ENCODE peak calls at places on chromosomes 11 and 22, in six cellular contexts. One of them, this sample, is unnamed.

GRCh38 chr22:45511847-45512261 is 9.2 kb downstream of the FBLN1 start:
- DNase-seq in body of pancreas: peak
- DNase-seq in A549: no peak
- DNase-seq in astrocyte of the spinal cord: peak
- DNase-seq in HFFc6: peak
- DNase-seq in adrenal gland: peak
- DNase-seq in this sample: no peak

GRCh38 chr11:1520987-1521349 is 34.4 kb upstream of the MOB2 start:
- DNase-seq in body of pancreas: no peak
- DNase-seq in A549: no peak
- DNase-seq in astrocyte of the spinal cord: no peak
- DNase-seq in HFFc6: no peak
- DNase-seq in adrenal gland: no peak
- DNase-seq in this sample: no peak

GRCh38 chr11:2122222-2122906 is 16.8 kb downstream of the IGF2 start:
- DNase-seq in body of pancreas: no peak
- DNase-seq in A549: no peak
- DNase-seq in astrocyte of the spinal cord: peak
- DNase-seq in HFFc6: peak
- DNase-seq in adrenal gland: no peak
- DNase-seq in this sample: no peak

GRCh38 chr22:44191036-44191454 is 10.3 kb downstream of the PARVG start:
- DNase-seq in body of pancreas: no peak
- DNase-seq in A549: no peak
- DNase-seq in astrocyte of the spinal cord: no peak
- DNase-seq in HFFc6: no peak
- DNase-seq in adrenal gland: no peak
- DNase-seq in this sample: no peak

GRCh38 chr11:40445391-40445790 is 1014.1 kb downstream of the LRRC4C start:
- DNase-seq in body of pancreas: no peak
- DNase-seq in A549: peak
- DNase-seq in astrocyte of the spinal cord: no peak
- DNase-seq in HFFc6: peak
- DNase-seq in adrenal gland: no peak
- DNase-seq in this sample: no peak

GRCh38 chr22:41620646-41621098 is at the start of gene DESI1:
- DNase-seq in body of pancreas: peak
- DNase-seq in A549: peak
- DNase-seq in astrocyte of the spinal cord: peak
- DNase-seq in HFFc6: no peak
- DNase-seq in adrenal gland: no peak
- DNase-seq in this sample: no peak

GRCh38 chr11:31509017-31509411 is 408 bp downstream of the IMMP1L start:
- DNase-seq in body of pancreas: no peak
- DNase-seq in A549: no peak
- DNase-seq in astrocyte of the spinal cord: no peak
- DNase-seq in HFFc6: no peak
- DNase-seq in adrenal gland: no peak
- DNase-seq in this sample: no peak

GRCh38 chr11:124716596-124716995 is 23.1 kb upstream of the NRGN start:
- DNase-seq in body of pancreas: no peak
- DNase-seq in A549: no peak
- DNase-seq in astrocyte of the spinal cord: peak
- DNase-seq in HFFc6: no peak
- DNase-seq in adrenal gland: no peak
- DNase-seq in this sample: no peak

GRCh38 chr11:120398184-120398583 is 62.0 kb downstream of the ARHGEF12 start:
- DNase-seq in body of pancreas: no peak
- DNase-seq in A549: no peak
- DNase-seq in astrocyte of the spinal cord: no peak
- DNase-seq in HFFc6: no peak
- DNase-seq in adrenal gland: no peak
- DNase-seq in this sample: no peak

GRCh38 chr22:32661737-32662586 is 139.5 kb upstream of the TIMP3 start:
- DNase-seq in body of pancreas: no peak
- DNase-seq in A549: no peak
- DNase-seq in astrocyte of the spinal cord: peak
- DNase-seq in HFFc6: peak
- DNase-seq in adrenal gland: no peak
- DNase-seq in this sample: no peak

GRCh38 chr22:32655068-32655467 is 146.4 kb upstream of the TIMP3 start:
- DNase-seq in body of pancreas: no peak
- DNase-seq in A549: no peak
- DNase-seq in astrocyte of the spinal cord: no peak
- DNase-seq in HFFc6: no peak
- DNase-seq in adrenal gland: no peak
- DNase-seq in this sample: no peak

GRCh38 chr22:32661296-32661695 is 140.2 kb upstream of the TIMP3 start:
- DNase-seq in body of pancreas: no peak
- DNase-seq in A549: no peak
- DNase-seq in astrocyte of the spinal cord: peak
- DNase-seq in HFFc6: peak
- DNase-seq in adrenal gland: no peak
- DNase-seq in this sample: no peak

GRCh38 chr22:32662587-32662915 is 139.0 kb upstream of the TIMP3 start:
- DNase-seq in body of pancreas: no peak
- DNase-seq in A549: no peak
- DNase-seq in astrocyte of the spinal cord: no peak
- DNase-seq in HFFc6: no peak
- DNase-seq in adrenal gland: no peak
- DNase-seq in this sample: no peak

DNA sequence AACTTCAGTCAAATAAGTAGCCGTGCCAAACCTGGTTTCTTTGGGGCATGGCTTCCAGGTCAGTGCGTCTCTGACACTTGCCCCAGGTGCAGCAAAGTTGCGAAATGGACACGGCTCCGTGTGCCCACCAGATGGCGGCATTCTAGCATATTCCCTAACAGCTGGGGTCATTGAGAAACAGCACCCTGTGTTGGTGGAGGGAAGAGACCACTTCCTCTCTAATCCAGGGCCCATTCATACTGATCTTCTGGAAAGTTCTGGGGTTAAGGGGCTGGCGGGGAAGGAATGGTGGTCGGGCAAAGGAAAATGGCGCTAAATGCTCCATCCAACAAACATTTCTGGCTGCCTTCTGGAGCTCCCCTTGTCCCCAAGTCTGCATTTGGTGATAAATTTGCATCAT is 141.2 kb upstream of the TIMP3 start:
- DNase-seq in body of pancreas: peak
- DNase-seq in A549: peak
- DNase-seq in astrocyte of the spinal cord: peak
- DNase-seq in HFFc6: peak
- DNase-seq in adrenal gland: peak
- DNase-seq in this sample: peak
- TF ChIP-seq CTCF in body of pancreas: peak
- TF ChIP-seq CTCF in A549: peak
- TF ChIP-seq CTCF in astrocyte of the spinal cord: peak
- TF ChIP-seq CTCF in HFFc6: peak
- TF ChIP-seq CTCF in adrenal gland: peak
- TF ChIP-seq CTCF in this sample: peak

GRCh38 chr11:114277637-114278341 is 18.4 kb upstream of the NNMT start:
- DNase-seq in body of pancreas: no peak
- DNase-seq in A549: no peak
- DNase-seq in astrocyte of the spinal cord: no peak
- DNase-seq in HFFc6: no peak
- DNase-seq in adrenal gland: no peak
- DNase-seq in this sample: no peak
- TF ChIP-seq CTCF in body of pancreas: no peak
- TF ChIP-seq CTCF in A549: no peak
- TF ChIP-seq CTCF in astrocyte of the spinal cord: no peak
- TF ChIP-seq CTCF in HFFc6: no peak
- TF ChIP-seq CTCF in adrenal gland: no peak
- TF ChIP-seq CTCF in this sample: no peak

GRCh38 chr11:117618956-117619355 is 178.1 kb downstream of the DSCAML1 start:
- DNase-seq in body of pancreas: no peak
- DNase-seq in A549: no peak
- DNase-seq in astrocyte of the spinal cord: no peak
- DNase-seq in HFFc6: no peak
- DNase-seq in adrenal gland: no peak
- DNase-seq in this sample: no peak
- TF ChIP-seq CTCF in body of pancreas: no peak
- TF ChIP-seq CTCF in A549: no peak
- TF ChIP-seq CTCF in astrocyte of the spinal cord: no peak
- TF ChIP-seq CTCF in HFFc6: no peak
- TF ChIP-seq CTCF in adrenal gland: no peak
- TF ChIP-seq CTCF in this sample: no peak

DNA sequence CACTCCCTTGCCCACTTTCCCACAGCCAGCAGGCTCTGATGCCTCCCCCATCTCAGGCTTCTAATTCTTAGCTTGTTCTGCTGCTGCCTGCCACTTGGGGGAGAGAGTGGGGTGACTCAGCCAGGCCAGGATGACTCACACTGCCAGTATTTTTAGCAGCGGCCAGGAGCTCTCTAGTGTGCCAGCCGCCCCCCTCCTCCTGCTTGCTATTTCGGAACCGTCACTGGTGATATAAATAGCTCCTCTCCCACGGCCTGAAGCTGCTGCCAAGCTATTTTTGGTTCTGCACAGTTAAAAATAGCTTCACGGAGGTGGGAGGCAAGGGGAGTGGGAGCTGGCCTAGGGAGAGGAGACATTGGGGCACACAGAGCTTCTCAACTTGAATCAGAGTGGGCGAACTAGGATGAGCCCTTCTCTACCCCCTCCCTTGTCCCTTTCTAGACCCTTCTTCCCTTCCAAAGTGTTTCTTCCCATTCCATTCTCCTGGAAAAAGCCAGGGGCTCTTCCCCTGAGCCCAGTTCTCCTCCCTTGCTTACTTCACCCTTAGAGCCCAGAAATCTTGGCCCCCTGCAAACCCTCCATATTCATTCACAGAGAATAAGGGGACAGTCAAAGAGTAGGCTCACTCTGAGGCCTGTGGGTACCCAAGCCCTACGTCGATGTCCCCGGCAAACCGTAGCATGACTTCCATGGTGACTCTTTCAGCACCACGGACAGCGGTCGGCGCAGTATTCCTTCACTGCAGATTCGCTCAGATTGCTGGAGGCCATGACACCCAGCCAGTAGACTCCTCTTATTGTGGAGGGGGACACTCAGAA is 2.5 kb upstream of the NPAS4 start:
- DNase-seq in body of pancreas: peak
- DNase-seq in A549: peak
- DNase-seq in astrocyte of the spinal cord: peak
- DNase-seq in HFFc6: peak
- DNase-seq in adrenal gland: peak
- DNase-seq in this sample: peak
- TF ChIP-seq CTCF in body of pancreas: no peak
- TF ChIP-seq CTCF in A549: peak
- TF ChIP-seq CTCF in astrocyte of the spinal cord: peak
- TF ChIP-seq CTCF in HFFc6: peak
- TF ChIP-seq CTCF in adrenal gland: no peak
- TF ChIP-seq CTCF in this sample: no peak

DNA sequence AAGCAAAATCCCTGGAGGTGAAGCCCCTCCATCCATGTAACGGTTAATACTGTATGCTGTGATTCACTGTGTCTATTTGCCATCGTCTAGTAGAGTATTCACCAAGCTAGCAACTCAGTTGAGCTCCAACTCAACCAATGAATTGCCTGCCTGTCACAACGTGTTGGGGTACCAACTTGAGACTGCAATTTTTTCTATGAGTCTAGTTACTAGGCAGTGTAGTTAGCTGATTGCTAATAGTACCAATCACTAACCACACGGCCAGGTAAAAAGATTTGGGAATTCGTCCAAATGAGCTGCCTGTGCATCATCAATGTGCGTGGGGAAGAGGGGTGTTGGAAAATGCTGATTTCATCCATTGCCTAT is 1.0 kb upstream of the BTG4 start:
- DNase-seq in body of pancreas: no peak
- DNase-seq in A549: no peak
- DNase-seq in astrocyte of the spinal cord: no peak
- DNase-seq in HFFc6: no peak
- DNase-seq in adrenal gland: no peak
- DNase-seq in this sample: no peak
- TF ChIP-seq CTCF in body of pancreas: no peak
- TF ChIP-seq CTCF in A549: no peak
- TF ChIP-seq CTCF in astrocyte of the spinal cord: no peak
- TF ChIP-seq CTCF in HFFc6: no peak
- TF ChIP-seq CTCF in adrenal gland: no peak
- TF ChIP-seq CTCF in this sample: no peak

GRCh38 chr11:14183973-14184372 is 175.0 kb downstream of the RRAS2 start:
- DNase-seq in body of pancreas: no peak
- DNase-seq in A549: no peak
- DNase-seq in astrocyte of the spinal cord: no peak
- DNase-seq in HFFc6: no peak
- DNase-seq in adrenal gland: no peak
- DNase-seq in this sample: no peak
- TF ChIP-seq CTCF in body of pancreas: no peak
- TF ChIP-seq CTCF in A549: no peak
- TF ChIP-seq CTCF in astrocyte of the spinal cord: no peak
- TF ChIP-seq CTCF in HFFc6: no peak
- TF ChIP-seq CTCF in adrenal gland: no peak
- TF ChIP-seq CTCF in this sample: no peak

GRCh38 chr11:64225608-64226506 is at the start of the genes NUDT22 and TRPT1:
- DNase-seq in body of pancreas: peak
- DNase-seq in A549: peak
- DNase-seq in astrocyte of the spinal cord: peak
- DNase-seq in HFFc6: peak
- DNase-seq in adrenal gland: peak
- DNase-seq in this sample: peak
- TF ChIP-seq CTCF in body of pancreas: peak
- TF ChIP-seq CTCF in A549: peak
- TF ChIP-seq CTCF in astrocyte of the spinal cord: peak
- TF ChIP-seq CTCF in HFFc6: peak
- TF ChIP-seq CTCF in adrenal gland: no peak
- TF ChIP-seq CTCF in this sample: no peak

This sample was measured in mesothelial cell of epicardium.